ENCODE peak calls at places on chromosomes 13 and 19, in eight cellular contexts. V, Q, B, Z, L, R, W and I are unnamed samples.

GRCh38 chr13:52991344-52992020 is 37.1 kb upstream of the OLFM4 start:
- DNase-seq in W (no peak), L (no peak), R (no peak), Q (no peak), Z (no peak), B (no peak), V (no peak), I (no peak)

GRCh38 chr13:98651716-98652115 is 74.8 kb upstream of the STK24 start:
- DNase-seq in L (no peak), Q (no peak), B (no peak), Z (no peak), W (no peak), R (no peak), V (no peak), I (no peak)

GRCh38 chr13:73715114-73715909 is 418.9 kb downstream of the KLF12 start:
- DNase-seq in L (no peak), W (no peak), Z (peak), V (no peak), B (no peak), R (no peak), Q (no peak), I (no peak)

GRCh38 chr13:32309812-32310706 is 5.1 kb downstream of the ZAR1L start:
- DNase-seq in Q (no peak), Z (no peak), V (peak), L (peak), B (no peak), R (peak), W (peak), I (no peak)

GRCh38 chr13:106155411-106155810 is 380.1 kb downstream of the EFNB2 start:
- DNase-seq in V (peak), Z (no peak), W (peak), B (no peak), R (no peak), Q (no peak), L (no peak), I (no peak)

GRCh38 chr13:114096031-114096485 is 36.4 kb downstream of the RASA3 start:
- DNase-seq in Q (no peak), V (no peak), B (no peak), R (no peak), L (no peak), Z (no peak), W (no peak), I (no peak)

GRCh38 chr19:18205180-18205915 is 1.5 kb upstream of the RAB3A start:
- DNase-seq in B (peak), R (no peak), L (peak), V (peak), Q (peak), Z (peak), W (peak), I (peak)

GRCh38 chr13:83702021-83702420 is 180.3 kb downstream of the SLITRK1 start:
- DNase-seq in Q (no peak), B (no peak), Z (no peak), L (no peak), R (no peak), V (no peak), W (no peak), I (no peak)

GRCh38 chr13:73273737-73274136 is 214.9 kb downstream of the KLF5 start:
- DNase-seq in V (peak), B (no peak), W (peak), Z (no peak), L (no peak), Q (no peak), R (no peak), I (no peak)

GRCh38 chr13:20231839-20232555 is at the start of gene GJB6:
- DNase-seq in Z (peak), L (no peak), V (no peak), W (no peak), B (no peak), R (peak), Q (no peak), I (peak)

GRCh38 chr13:106038752-106039151 is 496.7 kb downstream of the EFNB2 start:
- DNase-seq in V (peak), B (no peak), L (no peak), R (no peak), W (peak), Z (no peak), Q (no peak), I (no peak)

GRCh38 chr19:29062486-29063435 is 150.2 kb downstream of the UQCRFS1 start:
- DNase-seq in L (no peak), V (no peak), Z (no peak), R (no peak), Q (no peak), B (no peak), W (no peak), I (no peak)

GRCh38 chr13:110348751-110349150 is 41.7 kb downstream of the COL4A2 start:
- DNase-seq in Q (no peak), Z (no peak), B (no peak), V (no peak), L (no peak), W (no peak), R (no peak), I (no peak)

GRCh38 chr19:5041168-5042038 is 72.5 kb downstream of the KDM4B start:
- DNase-seq in R (no peak), Q (no peak), L (no peak), B (no peak), V (no peak), Z (no peak), W (no peak), I (peak)

GRCh38 chr13:66087149-66087780 is 1142.9 kb downstream of the PCDH9 start:
- DNase-seq in Z (no peak), B (no peak), L (no peak), Q (no peak), W (no peak), R (no peak), V (no peak), I (no peak)

GRCh38 chr19:29211562-29212416 is 1.2 kb downstream of the UQCRFS1 start:
- DNase-seq in B (no peak), V (no peak), R (no peak), W (peak), Q (no peak), L (no peak), Z (no peak), I (no peak)

GRCh38 chr19:55259540-55260210 is 858 bp upstream of the PPP6R1 start:
- DNase-seq in W (no peak), B (no peak), R (no peak), V (no peak), Q (no peak), L (peak), Z (no peak), I (peak)

GRCh38 chr19:43636121-43636683 is 3.4 kb downstream of the CADM4 start:
- DNase-seq in L (no peak), Z (no peak), R (no peak), B (peak), V (no peak), W (no peak), Q (no peak), I (no peak)

GRCh38 chr19:2294377-2295335 is 12.7 kb upstream of the PEAK3 start:
- DNase-seq in Z (no peak), L (peak), W (peak), B (peak), R (no peak), V (peak), Q (no peak), I (peak)

GRCh38 chr19:12838893-12839656 is 760 bp downstream of the MAST1 start:
- DNase-seq in R (no peak), L (no peak), V (no peak), Z (no peak), Q (no peak), B (peak), W (no peak), I (no peak)

GRCh38 chr13:59449750-59450149 is 714.0 kb downstream of the DIAPH3 start:
- DNase-seq in Q (no peak), L (no peak), V (no peak), Z (no peak), B (no peak), W (no peak), R (no peak), I (no peak)

GRCh38 chr13:66635526-66635925 is 594.6 kb downstream of the PCDH9 start:
- DNase-seq in W (peak), Z (no peak), V (peak), B (no peak), L (no peak), Q (no peak), R (no peak), I (no peak)